ENCODE peak calls at places on chromosome 2, in eight cellular contexts. One of them, this sample, is unnamed.

GRCh38 chr2:135997380-135997779 is 12.0 kb upstream of the DARS1 start:
- ATAC-seq in heart right ventricle: no peak
- ATAC-seq in thoracic aorta: no peak
- ATAC-seq in left lobe of liver: no peak
- ATAC-seq in IMR-90: no peak
- ATAC-seq in activated T-cell treated with anti-CD3 and anti-CD28 coated beads, Interleukin-2, amount 50 U/mL, for 4 hours: no peak
- ATAC-seq in naive thymus-derived CD8-positive, alpha-beta T cell: peak; percentile 60
- ATAC-seq in activated CD8-positive, alpha-beta T cell treated with anti-CD3 and anti-CD28 coated beads for 36 hours: peak; percentile 78
- ATAC-seq in this sample: peak; percentile 59

GRCh38 chr2:41998201-41998781 is 49.5 kb upstream of the PKDCC start:
- ATAC-seq in IMR-90: no peak
- ATAC-seq in naive thymus-derived CD8-positive, alpha-beta T cell: no peak
- ATAC-seq in heart right ventricle: peak; percentile 51
- ATAC-seq in left lobe of liver: no peak
- ATAC-seq in activated CD8-positive, alpha-beta T cell treated with anti-CD3 and anti-CD28 coated beads for 36 hours: no peak
- ATAC-seq in activated T-cell treated with anti-CD3 and anti-CD28 coated beads, Interleukin-2, amount 50 U/mL, for 4 hours: no peak
- ATAC-seq in thoracic aorta: no peak
- ATAC-seq in this sample: no peak

GRCh38 chr2:132424526-132425121 is 8.0 kb downstream of the GPR39 start:
- ATAC-seq in left lobe of liver: peak; percentile 88
- ATAC-seq in activated T-cell treated with anti-CD3 and anti-CD28 coated beads, Interleukin-2, amount 50 U/mL, for 4 hours: no peak
- ATAC-seq in thoracic aorta: no peak
- ATAC-seq in heart right ventricle: no peak
- ATAC-seq in naive thymus-derived CD8-positive, alpha-beta T cell: no peak
- ATAC-seq in activated CD8-positive, alpha-beta T cell treated with anti-CD3 and anti-CD28 coated beads for 36 hours: no peak
- ATAC-seq in IMR-90: peak; percentile 92
- ATAC-seq in this sample: no peak

GRCh38 chr2:63081404-63081803 is 30.8 kb downstream of the OTX1 start:
- ATAC-seq in left lobe of liver: no peak
- ATAC-seq in thoracic aorta: no peak
- ATAC-seq in heart right ventricle: no peak
- ATAC-seq in activated CD8-positive, alpha-beta T cell treated with anti-CD3 and anti-CD28 coated beads for 36 hours: no peak
- ATAC-seq in naive thymus-derived CD8-positive, alpha-beta T cell: no peak
- ATAC-seq in IMR-90: no peak
- ATAC-seq in activated T-cell treated with anti-CD3 and anti-CD28 coated beads, Interleukin-2, amount 50 U/mL, for 4 hours: no peak
- ATAC-seq in this sample: no peak

GRCh38 chr2:216974321-216975302 is 114.7 kb upstream of the TNP1 start:
- ATAC-seq in heart right ventricle: peak; percentile 73
- ATAC-seq in left lobe of liver: no peak
- ATAC-seq in IMR-90: no peak
- ATAC-seq in activated CD8-positive, alpha-beta T cell treated with anti-CD3 and anti-CD28 coated beads for 36 hours: no peak
- ATAC-seq in naive thymus-derived CD8-positive, alpha-beta T cell: no peak
- ATAC-seq in thoracic aorta: peak; percentile 6
- ATAC-seq in activated T-cell treated with anti-CD3 and anti-CD28 coated beads, Interleukin-2, amount 50 U/mL, for 4 hours: no peak
- ATAC-seq in this sample: no peak

GRCh38 chr2:144358979-144359541 is 160.9 kb downstream of the ZEB2 start:
- ATAC-seq in heart right ventricle: no peak
- ATAC-seq in IMR-90: peak; percentile 48
- ATAC-seq in thoracic aorta: no peak
- ATAC-seq in left lobe of liver: no peak
- ATAC-seq in activated T-cell treated with anti-CD3 and anti-CD28 coated beads, Interleukin-2, amount 50 U/mL, for 4 hours: peak; percentile 49
- ATAC-seq in activated CD8-positive, alpha-beta T cell treated with anti-CD3 and anti-CD28 coated beads for 36 hours: peak; percentile 74
- ATAC-seq in naive thymus-derived CD8-positive, alpha-beta T cell: no peak
- ATAC-seq in this sample: peak; percentile 60

GRCh38 chr2:203713381-203713780 is 6.9 kb downstream of the CD28 start:
- ATAC-seq in heart right ventricle: no peak
- ATAC-seq in activated T-cell treated with anti-CD3 and anti-CD28 coated beads, Interleukin-2, amount 50 U/mL, for 4 hours: no peak
- ATAC-seq in activated CD8-positive, alpha-beta T cell treated with anti-CD3 and anti-CD28 coated beads for 36 hours: no peak
- ATAC-seq in left lobe of liver: no peak
- ATAC-seq in naive thymus-derived CD8-positive, alpha-beta T cell: no peak
- ATAC-seq in IMR-90: no peak
- ATAC-seq in thoracic aorta: no peak
- ATAC-seq in this sample: no peak

GRCh38 chr2:233413529-233414272 is 59.4 kb downstream of the DGKD start:
- ATAC-seq in activated CD8-positive, alpha-beta T cell treated with anti-CD3 and anti-CD28 coated beads for 36 hours: peak; percentile 52
- ATAC-seq in IMR-90: peak; percentile 64
- ATAC-seq in thoracic aorta: peak; percentile 52
- ATAC-seq in left lobe of liver: no peak
- ATAC-seq in heart right ventricle: peak; percentile 88
- ATAC-seq in activated T-cell treated with anti-CD3 and anti-CD28 coated beads, Interleukin-2, amount 50 U/mL, for 4 hours: peak; percentile 58
- ATAC-seq in naive thymus-derived CD8-positive, alpha-beta T cell: peak; percentile 58
- ATAC-seq in this sample: peak; percentile 79

GRCh38 chr2:69567157-69567908 is 76.2 kb downstream of the AAK1 start:
- ATAC-seq in naive thymus-derived CD8-positive, alpha-beta T cell: peak; percentile 20
- ATAC-seq in thoracic aorta: no peak
- ATAC-seq in IMR-90: peak; percentile 83
- ATAC-seq in activated CD8-positive, alpha-beta T cell treated with anti-CD3 and anti-CD28 coated beads for 36 hours: peak; percentile 50
- ATAC-seq in heart right ventricle: peak; percentile 87
- ATAC-seq in left lobe of liver: no peak
- ATAC-seq in activated T-cell treated with anti-CD3 and anti-CD28 coated beads, Interleukin-2, amount 50 U/mL, for 4 hours: peak; percentile 46
- ATAC-seq in this sample: peak; percentile 60

GRCh38 chr2:168692132-168692762 is 110.2 kb upstream of the NOSTRIN start:
- ATAC-seq in thoracic aorta: no peak
- ATAC-seq in left lobe of liver: no peak
- ATAC-seq in activated T-cell treated with anti-CD3 and anti-CD28 coated beads, Interleukin-2, amount 50 U/mL, for 4 hours: peak; percentile 80
- ATAC-seq in naive thymus-derived CD8-positive, alpha-beta T cell: no peak
- ATAC-seq in heart right ventricle: no peak
- ATAC-seq in activated CD8-positive, alpha-beta T cell treated with anti-CD3 and anti-CD28 coated beads for 36 hours: peak; percentile 60
- ATAC-seq in IMR-90: no peak
- ATAC-seq in this sample: no peak

GRCh38 chr2:36882532-36882931 is 83.8 kb downstream of the STRN start:
- ATAC-seq in activated T-cell treated with anti-CD3 and anti-CD28 coated beads, Interleukin-2, amount 50 U/mL, for 4 hours: no peak
- ATAC-seq in heart right ventricle: no peak
- ATAC-seq in thoracic aorta: no peak
- ATAC-seq in naive thymus-derived CD8-positive, alpha-beta T cell: no peak
- ATAC-seq in left lobe of liver: no peak
- ATAC-seq in IMR-90: no peak
- ATAC-seq in activated CD8-positive, alpha-beta T cell treated with anti-CD3 and anti-CD28 coated beads for 36 hours: no peak
- ATAC-seq in this sample: no peak

GRCh38 chr2:158799181-158799580 is 4.1 kb downstream of the DAPL1 start:
- ATAC-seq in IMR-90: no peak
- ATAC-seq in thoracic aorta: no peak
- ATAC-seq in naive thymus-derived CD8-positive, alpha-beta T cell: no peak
- ATAC-seq in left lobe of liver: peak; percentile 63
- ATAC-seq in activated T-cell treated with anti-CD3 and anti-CD28 coated beads, Interleukin-2, amount 50 U/mL, for 4 hours: no peak
- ATAC-seq in activated CD8-positive, alpha-beta T cell treated with anti-CD3 and anti-CD28 coated beads for 36 hours: no peak
- ATAC-seq in heart right ventricle: no peak
- ATAC-seq in this sample: no peak

GRCh38 chr2:35099345-35099744 is 1256.2 kb upstream of the CRIM1 start:
- ATAC-seq in activated T-cell treated with anti-CD3 and anti-CD28 coated beads, Interleukin-2, amount 50 U/mL, for 4 hours: no peak
- ATAC-seq in left lobe of liver: no peak
- ATAC-seq in IMR-90: no peak
- ATAC-seq in naive thymus-derived CD8-positive, alpha-beta T cell: no peak
- ATAC-seq in thoracic aorta: no peak
- ATAC-seq in heart right ventricle: no peak
- ATAC-seq in activated CD8-positive, alpha-beta T cell treated with anti-CD3 and anti-CD28 coated beads for 36 hours: no peak
- ATAC-seq in this sample: no peak

GRCh38 chr2:239714116-239714515 is 311.0 kb downstream of the NDUFA10 start:
- ATAC-seq in activated CD8-positive, alpha-beta T cell treated with anti-CD3 and anti-CD28 coated beads for 36 hours: no peak
- ATAC-seq in left lobe of liver: no peak
- ATAC-seq in IMR-90: no peak
- ATAC-seq in naive thymus-derived CD8-positive, alpha-beta T cell: no peak
- ATAC-seq in heart right ventricle: no peak
- ATAC-seq in activated T-cell treated with anti-CD3 and anti-CD28 coated beads, Interleukin-2, amount 50 U/mL, for 4 hours: no peak
- ATAC-seq in thoracic aorta: no peak
- ATAC-seq in this sample: no peak

GRCh38 chr2:74740395-74741075 is 86.5 kb downstream of the SEMA4F start:
- ATAC-seq in activated T-cell treated with anti-CD3 and anti-CD28 coated beads, Interleukin-2, amount 50 U/mL, for 4 hours: no peak
- ATAC-seq in activated CD8-positive, alpha-beta T cell treated with anti-CD3 and anti-CD28 coated beads for 36 hours: no peak
- ATAC-seq in left lobe of liver: no peak
- ATAC-seq in heart right ventricle: peak; percentile 96
- ATAC-seq in naive thymus-derived CD8-positive, alpha-beta T cell: no peak
- ATAC-seq in IMR-90: peak; percentile 94
- ATAC-seq in thoracic aorta: peak; percentile 88
- ATAC-seq in this sample: peak; percentile 96

GRCh38 chr2:43842866-43843226 is 4.1 kb downstream of the ABCG8 start:
- ATAC-seq in activated CD8-positive, alpha-beta T cell treated with anti-CD3 and anti-CD28 coated beads for 36 hours: no peak
- ATAC-seq in thoracic aorta: no peak
- ATAC-seq in left lobe of liver: no peak
- ATAC-seq in heart right ventricle: no peak
- ATAC-seq in activated T-cell treated with anti-CD3 and anti-CD28 coated beads, Interleukin-2, amount 50 U/mL, for 4 hours: no peak
- ATAC-seq in IMR-90: no peak
- ATAC-seq in naive thymus-derived CD8-positive, alpha-beta T cell: no peak
- ATAC-seq in this sample: no peak

GRCh38 chr2:26363323-26363722 is 16.7 kb upstream of the ADGRF3 start:
- ATAC-seq in activated T-cell treated with anti-CD3 and anti-CD28 coated beads, Interleukin-2, amount 50 U/mL, for 4 hours: peak; percentile 77
- ATAC-seq in heart right ventricle: no peak
- ATAC-seq in activated CD8-positive, alpha-beta T cell treated with anti-CD3 and anti-CD28 coated beads for 36 hours: peak; percentile 51
- ATAC-seq in IMR-90: peak; percentile 29
- ATAC-seq in left lobe of liver: peak; percentile 97
- ATAC-seq in thoracic aorta: no peak
- ATAC-seq in naive thymus-derived CD8-positive, alpha-beta T cell: no peak
- ATAC-seq in this sample: peak; percentile 90

GRCh38 chr2:111919794-111920608 is 21.6 kb downstream of the MERTK start:
- ATAC-seq in heart right ventricle: peak; percentile 84
- ATAC-seq in IMR-90: no peak
- ATAC-seq in thoracic aorta: no peak
- ATAC-seq in left lobe of liver: peak; percentile 95
- ATAC-seq in activated CD8-positive, alpha-beta T cell treated with anti-CD3 and anti-CD28 coated beads for 36 hours: no peak
- ATAC-seq in activated T-cell treated with anti-CD3 and anti-CD28 coated beads, Interleukin-2, amount 50 U/mL, for 4 hours: no peak
- ATAC-seq in naive thymus-derived CD8-positive, alpha-beta T cell: no peak
- ATAC-seq in this sample: peak; percentile 20

GRCh38 chr2:55231546-55232083 is 478 bp downstream of the CLHC1 start:
- ATAC-seq in left lobe of liver: peak; percentile 36
- ATAC-seq in activated CD8-positive, alpha-beta T cell treated with anti-CD3 and anti-CD28 coated beads for 36 hours: peak; percentile 6
- ATAC-seq in activated T-cell treated with anti-CD3 and anti-CD28 coated beads, Interleukin-2, amount 50 U/mL, for 4 hours: peak; percentile 11
- ATAC-seq in IMR-90: peak; percentile 30
- ATAC-seq in naive thymus-derived CD8-positive, alpha-beta T cell: no peak
- ATAC-seq in thoracic aorta: no peak
- ATAC-seq in heart right ventricle: peak; percentile 21
- ATAC-seq in this sample: peak; percentile 38

GRCh38 chr2:157386247-157386646 is 57.6 kb downstream of the CYTIP start:
- ATAC-seq in thoracic aorta: no peak
- ATAC-seq in heart right ventricle: no peak
- ATAC-seq in left lobe of liver: no peak
- ATAC-seq in naive thymus-derived CD8-positive, alpha-beta T cell: peak; percentile 30
- ATAC-seq in activated T-cell treated with anti-CD3 and anti-CD28 coated beads, Interleukin-2, amount 50 U/mL, for 4 hours: no peak
- ATAC-seq in activated CD8-positive, alpha-beta T cell treated with anti-CD3 and anti-CD28 coated beads for 36 hours: peak; percentile 56
- ATAC-seq in IMR-90: no peak
- ATAC-seq in this sample: no peak

GRCh38 chr2:233142355-233142897 is 82.3 kb downstream of the INPP5D start:
- ATAC-seq in heart right ventricle: no peak
- ATAC-seq in activated CD8-positive, alpha-beta T cell treated with anti-CD3 and anti-CD28 coated beads for 36 hours: peak; percentile 75
- ATAC-seq in activated T-cell treated with anti-CD3 and anti-CD28 coated beads, Interleukin-2, amount 50 U/mL, for 4 hours: peak; percentile 56
- ATAC-seq in naive thymus-derived CD8-positive, alpha-beta T cell: peak; percentile 62
- ATAC-seq in left lobe of liver: no peak
- ATAC-seq in thoracic aorta: no peak
- ATAC-seq in IMR-90: no peak
- ATAC-seq in this sample: no peak

GRCh38 chr2:176002684-176003225 is 688 bp upstream of the LNPK start:
- ATAC-seq in left lobe of liver: peak; percentile 29
- ATAC-seq in activated T-cell treated with anti-CD3 and anti-CD28 coated beads, Interleukin-2, amount 50 U/mL, for 4 hours: no peak
- ATAC-seq in heart right ventricle: peak; percentile 58
- ATAC-seq in naive thymus-derived CD8-positive, alpha-beta T cell: no peak
- ATAC-seq in IMR-90: peak; percentile 18
- ATAC-seq in thoracic aorta: peak; percentile 22
- ATAC-seq in activated CD8-positive, alpha-beta T cell treated with anti-CD3 and anti-CD28 coated beads for 36 hours: peak; percentile 11
- ATAC-seq in this sample: peak; percentile 23

This sample was measured in SK-N-SH treated with all-trans-retinoic acid at 6 μM for 48 hours.